ENCODE peak calls at places on chromosomes 1 and 21, in four cellular contexts. One of them, this sample, is unnamed.

GRCh38 chr1:92936865-92937264 is 24.4 kb downstream of the DIPK1A start:
- DNase-seq in GM12878: no peak
- DNase-seq in HepG2: no peak
- DNase-seq in H1: no peak
- DNase-seq in this sample: no peak

GRCh38 chr1:21869620-21870121 is 57.6 kb downstream of the LDLRAD2 start:
- DNase-seq in H1: no peak
- DNase-seq in GM12878: no peak
- DNase-seq in HepG2: peak
- DNase-seq in this sample: no peak

GRCh38 chr21:26041441-26042180 is 129.0 kb downstream of the APP start:
- DNase-seq in GM12878: no peak
- DNase-seq in HepG2: no peak
- DNase-seq in H1: no peak
- DNase-seq in this sample: no peak

GRCh38 chr1:51559064-51559500 is 40.0 kb upstream of the EPS15 start:
- DNase-seq in GM12878: no peak
- DNase-seq in HepG2: no peak
- DNase-seq in H1: no peak
- DNase-seq in this sample: peak

GRCh38 chr1:118979754-118980270 is 8.3 kb downstream of the TBX15 start:
- DNase-seq in H1: no peak
- DNase-seq in HepG2: no peak
- DNase-seq in GM12878: no peak
- DNase-seq in this sample: no peak

GRCh38 chr1:30039354-30040080 is 683.9 kb downstream of the MATN1 start:
- DNase-seq in H1: no peak
- DNase-seq in HepG2: peak
- DNase-seq in GM12878: no peak
- DNase-seq in this sample: no peak

GRCh38 chr1:20154306-20154831 is 15.2 kb downstream of the PLA2G2F start:
- DNase-seq in HepG2: no peak
- DNase-seq in GM12878: no peak
- DNase-seq in H1: no peak
- DNase-seq in this sample: no peak

GRCh38 chr1:154418062-154418897 is 13.1 kb downstream of the IL6R start:
- DNase-seq in GM12878: no peak
- DNase-seq in HepG2: peak
- DNase-seq in H1: no peak
- DNase-seq in this sample: peak

GRCh38 chr1:20137604-20138003 is 1.5 kb upstream of the PLA2G2F start:
- DNase-seq in HepG2: no peak
- DNase-seq in H1: no peak
- DNase-seq in GM12878: no peak
- DNase-seq in this sample: no peak

GRCh38 chr1:180933141-180933540 is 20.4 kb downstream of the KIAA1614 start:
- DNase-seq in HepG2: no peak
- DNase-seq in GM12878: no peak
- DNase-seq in H1: no peak
- DNase-seq in this sample: peak

GRCh38 chr21:31872452-31873274 is at the start of gene HUNK:
- DNase-seq in GM12878: no peak
- DNase-seq in HepG2: peak
- DNase-seq in H1: no peak
- DNase-seq in this sample: no peak

GRCh38 chr1:89843279-89844121 is 22.7 kb downstream of the LRRC8D start:
- DNase-seq in HepG2: no peak
- DNase-seq in H1: no peak
- DNase-seq in GM12878: no peak
- DNase-seq in this sample: no peak

GRCh38 chr1:223413216-223413615 is 20.0 kb downstream of the CCDC185 start:
- DNase-seq in H1: no peak
- DNase-seq in HepG2: no peak
- DNase-seq in GM12878: no peak
- DNase-seq in this sample: no peak

GRCh38 chr1:24355466-24355865 is 36.3 kb downstream of the GRHL3 start:
- DNase-seq in H1: no peak
- DNase-seq in GM12878: no peak
- DNase-seq in HepG2: no peak
- DNase-seq in this sample: no peak

GRCh38 chr1:22314676-22315075 is 137.0 kb upstream of the ZBTB40 start:
- DNase-seq in GM12878: no peak
- DNase-seq in H1: no peak
- DNase-seq in HepG2: no peak
- DNase-seq in this sample: no peak

GRCh38 chr1:95408506-95409136 is 174.6 kb downstream of the RWDD3 start:
- DNase-seq in GM12878: no peak
- DNase-seq in H1: no peak
- DNase-seq in HepG2: no peak
- DNase-seq in this sample: no peak

GRCh38 chr1:53180951-53181350 is 15.7 kb upstream of the CPT2 start:
- DNase-seq in HepG2: no peak
- DNase-seq in H1: no peak
- DNase-seq in GM12878: no peak
- DNase-seq in this sample: no peak

GRCh38 chr1:235907897-235908240 is 41.2 kb upstream of the LYST start:
- DNase-seq in H1: no peak
- DNase-seq in GM12878: no peak
- DNase-seq in HepG2: no peak
- DNase-seq in this sample: no peak

GRCh38 chr1:10217748-10218441 is 7.5 kb downstream of the KIF1B start:
- DNase-seq in GM12878: no peak
- DNase-seq in HepG2: no peak
- DNase-seq in H1: no peak
- DNase-seq in this sample: no peak

GRCh38 chr1:66676616-66677298 is 75.5 kb upstream of the DYNLT5 start:
- DNase-seq in GM12878: no peak
- DNase-seq in H1: no peak
- DNase-seq in HepG2: no peak
- DNase-seq in this sample: no peak

GRCh38 chr1:206890125-206890637 is 7.1 kb upstream of the IL24 start:
- DNase-seq in HepG2: no peak
- DNase-seq in GM12878: no peak
- DNase-seq in H1: no peak
- DNase-seq in this sample: no peak

GRCh38 chr1:226642421-226642820 is 93.9 kb downstream of the STUM start:
- DNase-seq in GM12878: no peak
- DNase-seq in HepG2: no peak
- DNase-seq in H1: no peak
- DNase-seq in this sample: no peak

GRCh38 chr21:43801006-43801783 is 11.8 kb downstream of the RRP1 start:
- DNase-seq in H1: no peak
- DNase-seq in HepG2: no peak
- DNase-seq in GM12878: no peak
- DNase-seq in this sample: no peak

GRCh38 chr1:20648438-20648837 is 12.7 kb downstream of the DDOST start:
- DNase-seq in H1: no peak
- DNase-seq in HepG2: no peak
- DNase-seq in GM12878: no peak
- DNase-seq in this sample: no peak

GRCh38 chr1:25945756-25946155 is 39.5 kb upstream of the STMN1 start:
- DNase-seq in GM12878: no peak
- DNase-seq in HepG2: no peak
- DNase-seq in H1: no peak
- DNase-seq in this sample: no peak

GRCh38 chr1:94332952-94333351 is 85.2 kb upstream of the ABCD3 start:
- DNase-seq in H1: no peak
- DNase-seq in GM12878: no peak
- DNase-seq in HepG2: peak
- DNase-seq in this sample: no peak

GRCh38 chr1:33099290-33100118 is 18.6 kb downstream of the AZIN2 start:
- DNase-seq in HepG2: no peak
- DNase-seq in GM12878: peak
- DNase-seq in H1: no peak
- DNase-seq in this sample: no peak

GRCh38 chr1:91564888-91565700 is 64.4 kb downstream of the CDC7 start:
- DNase-seq in HepG2: no peak
- DNase-seq in H1: no peak
- DNase-seq in GM12878: no peak
- DNase-seq in this sample: no peak

GRCh38 chr1:100164226-100164625 is 13.8 kb downstream of the LRRC39 start:
- DNase-seq in H1: no peak
- DNase-seq in GM12878: no peak
- DNase-seq in HepG2: no peak
- DNase-seq in this sample: no peak

GRCh38 chr1:3587133-3587733 is 24.1 kb downstream of the MEGF6 start:
- DNase-seq in HepG2: peak
- DNase-seq in GM12878: no peak
- DNase-seq in H1: no peak
- DNase-seq in this sample: no peak

GRCh38 chr1:210239295-210240155 is 6.9 kb downstream of the SERTAD4 start:
- DNase-seq in GM12878: no peak
- DNase-seq in H1: no peak
- DNase-seq in HepG2: peak
- DNase-seq in this sample: peak

GRCh38 chr1:88670462-88670861 is 13.6 kb upstream of the PKN2 start:
- DNase-seq in GM12878: no peak
- DNase-seq in H1: no peak
- DNase-seq in HepG2: no peak
- DNase-seq in this sample: no peak

GRCh38 chr1:50917128-50917795 is 42.8 kb downstream of the FAF1 start:
- DNase-seq in H1: no peak
- DNase-seq in GM12878: peak
- DNase-seq in HepG2: no peak
- DNase-seq in this sample: no peak

GRCh38 chr1:91633438-91633837 is 132.8 kb downstream of the CDC7 start:
- DNase-seq in HepG2: no peak
- DNase-seq in GM12878: no peak
- DNase-seq in H1: no peak
- DNase-seq in this sample: no peak

GRCh38 chr1:9687876-9688582 is 36.5 kb downstream of the PIK3CD start:
- DNase-seq in GM12878: no peak
- DNase-seq in HepG2: no peak
- DNase-seq in H1: no peak
- DNase-seq in this sample: peak

GRCh38 chr1:223386013-223386412 is 7.2 kb upstream of the CCDC185 start:
- DNase-seq in H1: no peak
- DNase-seq in HepG2: no peak
- DNase-seq in GM12878: no peak
- DNase-seq in this sample: no peak

GRCh38 chr1:161033751-161034150 is 5.0 kb downstream of the TSTD1 start:
- DNase-seq in HepG2: no peak
- DNase-seq in H1: no peak
- DNase-seq in GM12878: no peak
- DNase-seq in this sample: peak

GRCh38 chr1:1631793-1632420 is at the start of gene MMP23B:
- DNase-seq in H1: no peak
- DNase-seq in HepG2: no peak
- DNase-seq in GM12878: no peak
- DNase-seq in this sample: no peak

GRCh38 chr1:89566761-89567174 is 42.1 kb downstream of the LRRC8B start:
- DNase-seq in HepG2: no peak
- DNase-seq in GM12878: no peak
- DNase-seq in H1: no peak
- DNase-seq in this sample: no peak

GRCh38 chr1:7771673-7772299 is 690 bp downstream of the VAMP3 start:
- DNase-seq in HepG2: peak
- DNase-seq in GM12878: no peak
- DNase-seq in H1: no peak
- DNase-seq in this sample: no peak

DNA sequence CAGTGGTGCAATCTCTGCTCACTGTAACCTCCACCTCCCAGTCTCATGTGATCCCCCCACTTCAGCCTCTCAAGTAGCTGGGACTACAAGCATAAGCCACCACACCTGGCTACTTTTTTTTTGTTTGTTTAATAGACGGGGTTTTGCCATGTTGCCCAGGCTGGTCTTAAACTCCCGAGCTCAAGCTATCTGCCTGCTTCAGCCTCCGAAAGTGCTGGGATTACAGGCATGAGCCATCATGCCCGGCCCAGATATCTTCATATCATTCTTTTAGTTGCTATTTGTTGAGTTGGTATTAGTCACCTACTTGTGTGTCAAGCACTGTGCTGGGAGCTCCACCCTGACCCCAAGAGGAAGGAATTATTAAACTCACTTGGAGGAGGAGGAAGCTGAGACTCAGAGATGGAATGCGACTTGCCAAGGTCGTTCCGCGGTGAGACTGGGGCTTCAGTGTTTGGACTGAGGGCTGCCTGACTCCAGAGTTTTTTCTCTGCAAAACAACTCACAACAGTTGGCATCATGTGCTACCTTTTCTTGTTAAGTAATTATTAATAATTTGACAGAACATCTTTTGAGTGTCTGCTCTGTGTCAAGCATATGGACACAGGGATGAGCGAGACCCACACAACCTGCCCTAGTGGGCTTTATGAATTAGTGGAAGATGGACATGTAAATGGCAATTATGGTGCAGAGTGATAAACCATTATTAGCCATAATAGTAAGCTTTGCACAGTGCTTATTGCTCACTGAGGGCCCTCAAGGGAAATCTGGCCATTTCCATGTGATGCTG is 132.0 kb downstream of the FOXD2 start:
- DNase-seq in GM12878: no peak
- DNase-seq in H1: no peak
- DNase-seq in HepG2: peak
- DNase-seq in this sample: peak
- TF ChIP-seq HDAC6 in GM12878: no peak
- TF ChIP-seq HDAC6 in H1: no peak
- TF ChIP-seq HDAC6 in HepG2: no peak
- TF ChIP-seq HDAC6 in this sample: no peak

GRCh38 chr1:15154480-15155036 is 1.0 kb downstream of the TMEM51 start:
- DNase-seq in H1: no peak
- DNase-seq in HepG2: no peak
- DNase-seq in GM12878: no peak
- DNase-seq in this sample: peak
- TF ChIP-seq HDAC6 in H1: no peak
- TF ChIP-seq HDAC6 in HepG2: no peak
- TF ChIP-seq HDAC6 in GM12878: no peak
- TF ChIP-seq HDAC6 in this sample: no peak

GRCh38 chr1:169653873-169654272 is 23.9 kb upstream of the SELP start:
- DNase-seq in HepG2: no peak
- DNase-seq in H1: no peak
- DNase-seq in GM12878: no peak
- DNase-seq in this sample: no peak

GRCh38 chr1:169648187-169648586 is 18.3 kb upstream of the SELP start:
- DNase-seq in GM12878: no peak
- DNase-seq in H1: no peak
- DNase-seq in HepG2: no peak
- DNase-seq in this sample: no peak

GRCh38 chr1:169648709-169649108 is 18.8 kb upstream of the SELP start:
- DNase-seq in GM12878: no peak
- DNase-seq in H1: no peak
- DNase-seq in HepG2: no peak
- DNase-seq in this sample: no peak

GRCh38 chr1:169647512-169647911 is 17.6 kb upstream of the SELP start:
- DNase-seq in GM12878: no peak
- DNase-seq in HepG2: no peak
- DNase-seq in H1: no peak
- DNase-seq in this sample: no peak

GRCh38 chr1:169650551-169650950 is 20.6 kb upstream of the SELP start:
- DNase-seq in HepG2: no peak
- DNase-seq in GM12878: no peak
- DNase-seq in H1: no peak
- DNase-seq in this sample: no peak
- TF ChIP-seq HDAC6 in HepG2: no peak
- TF ChIP-seq HDAC6 in GM12878: no peak
- TF ChIP-seq HDAC6 in H1: no peak
- TF ChIP-seq HDAC6 in this sample: no peak

GRCh38 chr1:11391891-11392290 is 87.1 kb upstream of the DISP3 start:
- DNase-seq in HepG2: no peak
- DNase-seq in H1: no peak
- DNase-seq in GM12878: no peak
- DNase-seq in this sample: no peak
- TF ChIP-seq HDAC6 in HepG2: no peak
- TF ChIP-seq HDAC6 in H1: no peak
- TF ChIP-seq HDAC6 in GM12878: no peak
- TF ChIP-seq HDAC6 in this sample: no peak